ENCODE peak calls at places on chromosomes 11 and 22, in four cellular contexts. K, Q, W and C are unnamed samples.

GRCh38 chr22:21837184-21837979 is 30.1 kb downstream of the MAPK1 start:
- DNase-seq in W (no peak), Q (peak), K (peak), C (peak)

GRCh38 chr22:32407332-32407731 is 4.7 kb downstream of the RTCB start:
- DNase-seq in Q (no peak), K (no peak), W (no peak), C (no peak)

GRCh38 chr11:2304156-2305139 is 2.6 kb downstream of the TSPAN32 start:
- DNase-seq in W (peak), Q (no peak), K (no peak), C (no peak)

GRCh38 chr11:44733877-44734276 is 7.1 kb downstream of the TSPAN18 start:
- DNase-seq in W (peak), K (no peak), Q (no peak), C (no peak)

GRCh38 chr11:134579709-134580634 is 167.9 kb upstream of the B3GAT1 start:
- DNase-seq in K (no peak), W (peak), Q (no peak), C (no peak)

GRCh38 chr11:46363455-46363920 is 16.2 kb downstream of the DGKZ start:
- DNase-seq in Q (peak), W (no peak), K (peak), C (no peak)

GRCh38 chr11:61972112-61972795 is 4.8 kb upstream of the FTH1 start:
- DNase-seq in K (no peak), W (no peak), Q (no peak), C (no peak)

GRCh38 chr11:117384045-117384444 is 56.4 kb downstream of the CEP164 start:
- DNase-seq in K (peak), W (no peak), Q (peak), C (no peak)

GRCh38 chr11:35962373-35963138 is 18.7 kb downstream of the LDLRAD3 start:
- DNase-seq in Q (no peak), K (no peak), W (no peak), C (no peak)

GRCh38 chr11:74330065-74330858 is 18.8 kb upstream of the P4HA3 start:
- DNase-seq in Q (peak), W (no peak), K (peak), C (no peak)

GRCh38 chr22:49503896-49504521 is 323.7 kb downstream of the BRD1 start:
- DNase-seq in W (no peak), Q (no peak), K (no peak), C (no peak)
- H3K14ac ChIP-seq in W (no peak), Q (no peak), K (no peak), C (no peak)

GRCh38 chr11:124746621-124747243 is 5.3 kb downstream of the VSIG2 start:
- DNase-seq in K (peak), W (peak), Q (peak), C (no peak)
- H3K9ac ChIP-seq in K (peak), W (no peak), Q (peak), C (no peak)

DNA sequence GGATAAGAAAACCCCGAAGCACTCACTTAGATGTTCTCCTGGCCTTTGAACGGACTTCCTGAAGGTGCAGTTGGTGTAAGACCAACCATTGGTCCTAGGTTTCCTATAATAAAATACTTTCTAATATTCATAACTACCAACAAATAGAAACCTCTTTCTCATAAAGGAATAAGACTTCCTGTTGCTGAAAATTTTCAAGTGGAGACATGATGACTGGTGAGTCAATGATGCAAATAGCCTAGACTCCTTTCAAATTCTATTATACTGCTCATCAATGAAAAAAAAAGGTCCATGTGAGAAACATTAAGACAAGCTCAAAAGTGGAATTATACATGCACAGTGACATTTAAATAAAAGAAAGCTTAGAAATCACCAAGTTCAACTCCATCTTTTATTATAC is 862.8 kb downstream of the FAM181B start:
- DNase-seq in W (no peak), Q (no peak), K (no peak), C (no peak)
- H3K14ac ChIP-seq in W (no peak), Q (no peak), K (no peak), C (no peak)

DNA sequence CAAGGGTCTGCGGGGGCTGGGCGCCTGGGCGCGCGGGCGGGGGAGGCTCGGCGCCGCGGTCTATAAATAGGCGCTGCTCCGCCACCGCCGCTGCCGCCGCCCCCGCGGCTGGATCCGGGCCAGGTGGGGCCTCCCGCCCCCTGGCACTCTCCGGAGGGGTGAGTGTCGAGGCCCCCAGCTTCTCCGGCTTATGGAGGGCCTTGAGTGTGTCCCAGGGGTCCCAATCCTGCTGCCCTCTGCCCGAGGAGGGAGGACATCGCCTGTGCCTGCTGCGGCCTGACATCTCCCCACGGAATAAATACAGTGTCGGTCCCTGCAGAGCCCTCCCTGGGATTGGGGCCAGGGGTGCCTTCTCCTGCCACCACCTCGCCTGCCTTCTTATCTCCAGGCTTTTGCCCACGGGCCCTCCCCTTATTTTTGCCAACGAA is 4.3 kb upstream of the GP1BB start:
- DNase-seq in K (no peak), W (no peak), Q (no peak), C (no peak)
- H3K9ac ChIP-seq in K (no peak), W (no peak), Q (no peak), C (no peak)

DNA sequence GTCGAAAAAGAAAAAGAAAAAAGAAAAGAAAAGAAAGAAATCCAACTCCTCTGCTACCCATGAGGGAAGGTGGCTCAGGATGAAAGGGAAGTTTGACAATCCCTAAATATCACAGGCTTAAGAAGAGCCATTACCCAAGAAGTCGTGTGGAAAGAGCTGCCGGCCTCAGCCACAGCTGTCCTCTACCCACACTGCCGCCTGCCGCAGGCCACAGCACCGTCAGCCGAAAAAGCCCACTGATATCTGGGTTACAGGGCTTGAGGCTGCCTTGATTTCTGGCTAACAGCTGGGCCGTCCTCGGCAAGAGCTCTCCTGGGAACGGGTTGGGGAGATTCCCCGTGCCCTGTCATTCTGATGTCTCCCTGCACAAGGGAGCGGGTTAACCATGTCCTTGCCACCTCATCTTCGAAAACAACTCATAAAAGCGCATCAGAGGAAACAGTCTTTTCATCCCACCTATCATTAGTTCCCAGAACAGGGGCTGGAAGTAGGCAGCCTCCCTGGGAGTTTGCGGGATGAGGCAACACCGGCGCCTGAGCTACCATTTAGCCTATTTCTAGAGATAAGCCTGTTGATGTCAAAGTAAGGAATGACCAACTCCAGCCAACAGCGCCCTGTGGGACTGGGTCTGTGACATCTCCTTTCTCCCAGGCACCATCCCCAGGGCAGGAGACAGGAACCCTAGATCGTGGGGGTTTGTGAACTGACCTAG is 21.8 kb upstream of the SNX32 start:
- DNase-seq in K (no peak), W (no peak), Q (no peak), C (no peak)
- H3K14ac ChIP-seq in K (no peak), W (no peak), Q (no peak), C (no peak)

DNA sequence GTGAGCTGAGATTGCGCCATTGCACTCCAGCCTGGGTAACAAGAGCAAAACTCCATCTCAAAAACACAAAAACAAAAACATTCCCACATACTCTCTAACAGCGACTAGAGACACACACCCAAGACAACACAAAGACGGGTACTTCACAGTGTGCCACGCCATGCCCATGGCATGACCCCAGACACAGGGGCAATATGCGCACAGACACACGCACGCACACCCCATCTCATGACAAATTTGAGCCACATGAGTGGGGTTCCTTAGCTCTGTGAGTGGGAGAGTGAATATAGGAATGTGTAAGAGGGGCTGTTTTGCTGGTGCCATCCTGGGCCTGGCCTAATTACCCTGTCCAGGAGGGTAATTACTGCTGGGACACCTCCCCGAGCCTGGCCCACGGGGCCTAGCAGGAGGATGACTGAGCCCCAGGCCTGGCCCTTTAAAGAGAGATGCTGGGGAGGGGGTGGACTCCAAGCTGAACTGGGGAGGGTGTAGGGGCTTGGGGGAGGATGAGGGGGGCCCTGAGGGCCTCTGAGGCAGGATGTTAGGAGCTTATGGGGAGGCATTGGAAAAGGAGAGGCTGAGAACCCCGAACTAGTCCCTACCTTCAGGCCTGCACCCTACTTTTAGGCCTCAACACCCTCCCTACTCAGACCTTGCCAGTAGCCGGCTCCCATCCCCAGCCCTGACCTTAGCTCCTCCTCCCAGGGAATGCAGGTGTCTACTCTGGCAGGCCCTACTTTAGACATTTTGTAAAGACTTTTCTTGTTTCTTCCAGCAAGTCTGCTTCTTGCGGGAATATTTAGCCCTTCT is 1.5 kb downstream of the LTBP3 start:
- DNase-seq in W (no peak), K (no peak), Q (no peak), C (no peak)
- H3K9ac ChIP-seq in W (no peak), K (peak), Q (peak), C (no peak)